ENCODE peak calls at places on chromosomes 16 and 17, in seven cellular contexts. P is nephron progenitor cell, N is pancreas, D is GM13976, B is choroid plexus epithelial cell, R is AG10803, V is transverse colon. F is an unnamed sample.
A peak's percentile ranks its signal among the peaks of the same experiment; 100 is the strongest.

GRCh38 chr17:79243996-79244395 is 169.4 kb downstream of the ENGASE start:
- DNase-seq in P (no peak), N (no peak), D (no peak), B (no peak), R (no peak), V (no peak), F (no peak)

GRCh38 chr16:21190599-21190998 is 20.8 kb downstream of the ZP2 start:
- DNase-seq in P (no peak), N (no peak), D (no peak), B (no peak), R (peak; percentile 91), V (no peak), F (no peak)

GRCh38 chr16:2194852-2195315 is 1.5 kb downstream of the CASKIN1 start:
- DNase-seq in P (peak; percentile 44), N (no peak), D (peak; percentile 85), B (peak; percentile 59), R (peak; percentile 33), V (peak; percentile 67), F (peak; percentile 35)

GRCh38 chr17:77036841-77037381 is 103.9 kb upstream of the SEC14L1 start:
- DNase-seq in P (no peak), N (no peak), D (peak; percentile 55), B (no peak), R (no peak), V (peak; percentile 50), F (no peak)

GRCh38 chr17:79650283-79650682 is 39.4 kb upstream of the RBFOX3 start:
- DNase-seq in P (no peak), N (no peak), D (no peak), B (no peak), R (no peak), V (no peak), F (no peak)

GRCh38 chr16:85750827-85751641 is at the start of gene C16orf74:
- DNase-seq in P (peak; percentile 70), N (peak; percentile 83), D (peak; percentile 83), B (peak; percentile 50), R (peak; percentile 36), V (peak; percentile 64), F (no peak)

GRCh38 chr16:85963746-85964370 is 64.9 kb downstream of the IRF8 start:
- DNase-seq in P (no peak), N (no peak), D (no peak), B (peak; percentile 12), R (peak; percentile 26), V (peak; percentile 51), F (no peak)

GRCh38 chr16:79316004-79316458 is 284.5 kb downstream of the MAF start:
- DNase-seq in P (no peak), N (no peak), D (no peak), B (no peak), R (no peak), V (no peak), F (no peak)

GRCh38 chr17:45161288-45162021 is at the start of gene HEXIM2:
- DNase-seq in P (peak; percentile 99), N (peak; percentile 97), D (peak; percentile 97), B (peak; percentile 100), R (peak; percentile 100), V (peak; percentile 99), F (peak; percentile 95)

GRCh38 chr17:45156242-45156641 is 5.4 kb upstream of the HEXIM2 start:
- DNase-seq in P (no peak), N (no peak), D (no peak), B (no peak), R (no peak), V (no peak), F (no peak)

GRCh38 chr17:45164734-45165269 is 3.1 kb downstream of the HEXIM2 start:
- DNase-seq in P (no peak), N (no peak), D (no peak), B (no peak), R (no peak), V (no peak), F (no peak)

GRCh38 chr17:45162022-45162687 is 480 bp downstream of the HEXIM2 start:
- DNase-seq in P (no peak), N (no peak), D (no peak), B (no peak), R (no peak), V (no peak), F (no peak)

DNA sequence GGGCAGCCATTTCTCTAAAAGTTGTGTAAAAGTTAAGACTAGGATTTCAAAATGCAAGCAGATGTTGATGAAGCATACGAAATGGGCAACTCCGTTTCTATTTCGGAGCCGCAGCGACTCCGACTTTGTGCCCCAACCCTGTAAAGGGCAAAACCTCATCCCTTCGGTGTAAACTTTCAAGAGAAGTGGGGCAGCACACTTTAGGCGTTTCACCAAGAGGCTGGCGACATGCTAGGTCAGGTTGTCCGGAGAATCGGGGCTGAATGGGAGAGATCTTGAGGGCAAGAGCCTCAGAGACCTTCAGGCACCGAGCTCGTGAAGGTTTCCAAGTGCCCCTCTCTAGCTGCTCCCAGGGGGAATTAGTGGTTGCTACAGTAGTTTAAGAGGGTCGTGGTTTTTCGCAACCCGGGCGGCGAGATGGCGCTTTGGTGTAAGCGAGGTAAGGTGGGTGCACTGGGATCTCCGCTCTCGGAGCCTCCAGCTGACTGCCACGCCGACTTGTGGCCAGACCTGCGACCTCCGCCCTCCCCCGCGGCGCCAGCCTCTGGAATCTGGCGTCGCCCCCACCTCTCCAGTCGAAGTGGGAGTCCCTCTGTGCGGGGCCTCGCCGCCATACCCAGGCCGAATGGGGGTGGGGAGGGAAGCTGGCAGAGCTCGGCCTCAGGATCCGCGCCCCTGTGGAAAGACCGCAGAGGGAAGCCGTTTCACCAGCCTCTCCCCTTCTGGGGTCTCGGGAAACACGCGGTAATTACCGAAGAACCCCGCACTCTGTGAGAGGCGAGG is 979 bp upstream of the HEXIM2 start:
- DNase-seq in P (peak; percentile 83), N (peak; percentile 85), D (peak; percentile 46), B (peak; percentile 74), R (peak; percentile 75), V (peak; percentile 67), F (no peak)
- TF ChIP-seq CTCF in P (no peak), N (no peak), D (no peak), B (peak; percentile 18), R (peak; percentile 22), V (peak; percentile 17), F (no peak)

DNA sequence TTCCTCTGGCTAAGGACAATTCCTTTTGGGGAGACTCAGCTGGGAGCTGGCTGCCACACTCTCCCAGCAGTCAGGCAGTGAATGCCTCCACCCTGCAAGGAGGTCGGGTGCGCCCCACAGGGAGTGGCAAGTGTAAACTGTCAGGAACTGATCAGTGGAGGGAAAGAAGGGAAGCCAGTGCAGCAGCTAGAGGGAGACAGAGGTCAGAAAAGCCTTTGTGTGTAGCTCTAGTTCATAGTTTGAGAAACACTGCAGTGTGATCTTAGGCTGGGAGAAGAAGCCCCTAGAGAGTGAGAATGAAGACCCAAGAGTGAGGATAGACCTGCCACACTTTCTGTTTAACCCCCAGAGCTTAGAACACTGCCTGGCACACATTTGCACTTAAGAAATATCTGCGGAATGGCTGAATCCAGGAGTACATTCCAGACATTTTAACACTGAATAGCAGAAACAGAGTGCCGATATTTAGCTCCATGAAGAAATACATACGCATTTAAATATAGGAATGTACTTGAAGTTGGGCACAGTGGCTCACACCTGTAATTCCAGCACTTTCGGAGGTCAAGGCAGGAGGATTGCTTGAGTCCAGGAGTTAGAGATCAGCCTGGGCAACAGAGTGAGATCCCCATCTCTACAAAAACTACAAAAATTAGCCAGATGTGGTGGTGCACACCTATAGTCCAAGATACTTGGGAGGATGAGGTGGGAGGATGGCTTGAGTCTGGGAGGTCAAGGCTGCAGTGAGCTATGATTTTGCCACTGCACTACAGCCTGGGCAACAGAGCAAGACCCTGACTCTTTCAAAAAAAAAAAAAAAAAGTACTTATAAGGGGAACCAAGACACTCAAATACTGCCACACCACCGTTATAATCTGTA is 11.1 kb upstream of the SLC5A11 start:
- DNase-seq in P (no peak), N (no peak), D (peak; percentile 56), B (peak; percentile 71), R (peak; percentile 29), V (peak; percentile 83), F (no peak)
- TF ChIP-seq CTCF in P (peak; percentile 5), N (no peak), D (peak; percentile 51), B (peak; percentile 86), R (peak; percentile 71), V (peak; percentile 53), F (peak; percentile 88)

GRCh38 chr17:17701112-17701511 is 19.9 kb downstream of the RAI1 start:
- DNase-seq in P (no peak), N (no peak), D (no peak), B (no peak), R (no peak), V (no peak), F (no peak)

GRCh38 chr17:17701658-17702057 is 20.4 kb downstream of the RAI1 start:
- DNase-seq in P (no peak), N (no peak), D (no peak), B (no peak), R (no peak), V (no peak), F (no peak)

GRCh38 chr17:17703608-17703919 is 22.3 kb downstream of the RAI1 start:
- DNase-seq in P (no peak), N (no peak), D (no peak), B (no peak), R (no peak), V (no peak), F (no peak)

GRCh38 chr17:17702370-17702769 is 21.1 kb downstream of the RAI1 start:
- DNase-seq in P (no peak), N (no peak), D (no peak), B (no peak), R (no peak), V (no peak), F (no peak)

GRCh38 chr17:17702821-17703607 is 21.8 kb downstream of the RAI1 start:
- DNase-seq in P (peak; percentile 72), N (no peak), D (no peak), B (peak; percentile 70), R (no peak), V (no peak), F (no peak)
- TF ChIP-seq CTCF in P (no peak), N (no peak), D (no peak), B (no peak), R (no peak), V (no peak), F (no peak)

GRCh38 chr17:12664252-12664651 is 1.4 kb upstream of the MYOCD start:
- DNase-seq in P (no peak), N (no peak), D (no peak), B (no peak), R (no peak), V (no peak), F (no peak)

GRCh38 chr17:12667299-12667958 is 1.7 kb downstream of the MYOCD start:
- DNase-seq in P (peak; percentile 29), N (no peak), D (peak; percentile 64), B (peak; percentile 76), R (peak; percentile 55), V (peak; percentile 20), F (peak; percentile 13)

GRCh38 chr17:12664894-12665262 is 812 bp upstream of the MYOCD start:
- DNase-seq in P (no peak), N (no peak), D (no peak), B (no peak), R (no peak), V (no peak), F (no peak)

GRCh38 chr17:12666718-12667117 is 1.0 kb downstream of the MYOCD start:
- DNase-seq in P (no peak), N (no peak), D (no peak), B (no peak), R (no peak), V (no peak), F (no peak)

DNA sequence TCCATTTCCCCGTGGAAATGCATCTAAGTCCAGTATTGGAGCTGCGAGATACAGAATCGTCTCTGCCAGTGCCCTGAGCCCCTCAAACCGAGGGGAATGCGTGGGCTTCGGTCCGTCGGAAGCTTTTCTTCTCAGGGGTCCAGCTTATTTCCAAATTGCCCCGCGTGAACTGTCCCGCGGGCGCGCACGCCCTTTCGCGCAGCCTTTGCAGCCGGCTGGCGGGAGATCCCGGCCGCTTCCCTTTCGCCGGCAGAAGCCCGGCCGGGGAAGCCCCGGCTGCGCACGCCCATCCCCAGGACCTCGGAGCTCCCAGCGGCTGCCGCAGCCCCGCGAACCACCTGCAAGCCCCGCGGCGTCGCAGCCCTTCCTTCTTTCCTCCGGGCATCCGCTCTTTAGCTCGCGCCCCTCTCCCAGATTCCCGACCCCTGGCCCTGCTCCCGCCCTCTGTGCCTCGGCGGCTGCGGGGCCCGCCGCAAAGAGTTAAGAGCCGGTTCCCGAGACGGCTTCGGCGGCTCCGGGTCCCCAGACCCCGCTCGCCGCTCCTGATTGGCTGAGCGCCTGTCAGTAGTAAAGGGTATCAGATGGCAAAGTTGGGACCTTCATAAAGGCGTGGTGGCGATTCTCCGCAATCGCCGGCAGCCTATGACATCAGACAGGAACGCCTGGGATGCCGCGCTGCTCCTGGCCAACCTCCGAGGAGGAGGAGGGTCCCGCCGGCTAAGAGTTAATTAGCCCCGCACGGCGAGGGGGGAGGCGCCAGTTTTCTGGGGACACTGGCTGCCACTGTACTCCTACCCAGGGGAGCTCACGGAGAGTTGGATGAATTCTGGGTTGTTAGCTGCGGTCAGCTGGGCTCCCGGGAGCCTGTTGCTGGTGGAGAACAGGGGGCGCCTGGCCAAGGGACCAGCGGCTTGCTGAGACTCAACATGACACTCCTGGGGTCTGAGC is at the start of gene MYOCD:
- DNase-seq in P (peak; percentile 83), N (peak; percentile 70), D (peak; percentile 75), B (peak; percentile 19), R (no peak), V (peak; percentile 27), F (no peak)
- TF ChIP-seq CTCF in P (no peak), N (no peak), D (no peak), B (no peak), R (no peak), V (no peak), F (no peak)